ENCODE peak calls at places on chromosomes 12 and 14, in four cellular contexts. F is CD8-positive, alpha-beta memory T cell; C is activated CD4-positive, alpha-beta T cell treated with anti-CD3 and anti-CD28 coated beads for 48 hours; U is stomach. K is an unnamed sample.
A peak's percentile ranks its signal among the peaks of the same experiment; 100 is the strongest.

GRCh38 chr12:3336606-3337311 is 154.2 kb upstream of the PRMT8 start:
- DNase-seq in F (no peak), C (no peak), U (peak; percentile 34), K (peak; percentile 79)

GRCh38 chr12:64083285-64084210 is 138.5 kb downstream of the KICS2 start:
- DNase-seq in F (no peak), C (no peak), U (peak; percentile 87), K (peak; percentile 94)

GRCh38 chr12:15558915-15559528 is 230.2 kb downstream of the EPS8 start:
- DNase-seq in F (no peak), C (no peak), U (no peak), K (no peak)

GRCh38 chr12:68425998-68426397 is 93.8 kb upstream of the MDM1 start:
- DNase-seq in F (no peak), C (no peak), U (no peak), K (no peak)

GRCh38 chr12:28202374-28203130 is 12.3 kb downstream of the CCDC91 start:
- DNase-seq in F (no peak), C (no peak), U (peak; percentile 35), K (no peak)

GRCh38 chr12:109461049-109461845 is 15.9 kb downstream of the KCTD10 start:
- DNase-seq in F (no peak), C (no peak), U (no peak), K (no peak)

GRCh38 chr12:11804130-11804529 is 154.7 kb downstream of the ETV6 start:
- DNase-seq in F (no peak), C (no peak), U (no peak), K (no peak)

GRCh38 chr12:116059901-116060300 is 217.6 kb downstream of the MED13L start:
- DNase-seq in F (no peak), C (no peak), U (no peak), K (no peak)

GRCh38 chr14:90783344-90783743 is 32.9 kb downstream of the TTC7B start:
- DNase-seq in F (no peak), C (no peak), U (no peak), K (no peak)

GRCh38 chr14:105448706-105449111 is 25.9 kb upstream of the CRIP2 start:
- DNase-seq in F (peak; percentile 75), C (peak; percentile 72), U (peak; percentile 78), K (peak; percentile 88)

GRCh38 chr14:76812093-76812421 is 625 bp downstream of the ANGEL1 start:
- DNase-seq in F (no peak), C (no peak), U (no peak), K (no peak)

GRCh38 chr12:51323966-51324895 is at the start of gene BIN2:
- DNase-seq in F (peak; percentile 85), C (peak; percentile 76), U (peak; percentile 56), K (no peak)

GRCh38 chr12:6607751-6608591 is 792 bp upstream of the CHD4 start:
- DNase-seq in F (peak; percentile 82), C (peak; percentile 81), U (peak; percentile 74), K (peak; percentile 82)

GRCh38 chr14:71472281-71472960 is 459.8 kb upstream of the RGS6 start:
- DNase-seq in F (no peak), C (no peak), U (no peak), K (no peak)

GRCh38 chr14:39015964-39016577 is 87.0 kb downstream of the SEC23A start:
- DNase-seq in F (no peak), C (no peak), U (no peak), K (no peak)

GRCh38 chr14:88128811-88129210 is 123.9 kb downstream of the GPR65 start:
- DNase-seq in F (no peak), C (no peak), U (no peak), K (no peak)

GRCh38 chr12:20950248-20950647 is 139.7 kb downstream of the SLCO1B3 start:
- DNase-seq in F (no peak), C (no peak), U (no peak), K (no peak)

GRCh38 chr12:49287876-49288275 is 7.1 kb upstream of the PRPH start:
- DNase-seq in F (peak; percentile 23), C (no peak), U (no peak), K (peak; percentile 53)

GRCh38 chr14:100664841-100665425 is 61.8 kb upstream of the DLK1 start:
- DNase-seq in F (no peak), C (no peak), U (no peak), K (peak; percentile 74)

GRCh38 chr14:62099091-62099490 is 336.9 kb downstream of the SNAPC1 start:
- DNase-seq in F (no peak), C (no peak), U (no peak), K (no peak)

GRCh38 chr14:99774526-99775307 is 18.5 kb upstream of the EML1 start:
- DNase-seq in F (no peak), C (no peak), U (peak; percentile 36), K (peak; percentile 95)

GRCh38 chr12:113955109-113955970 is 10.8 kb downstream of the RBM19 start:
- DNase-seq in F (no peak), C (no peak), U (peak; percentile 30), K (no peak)

GRCh38 chr12:7079826-7080125 is 12.5 kb downstream of the C1R start:
- DNase-seq in F (no peak), C (no peak), U (no peak), K (no peak)

GRCh38 chr14:66482873-66483272 is 3.3 kb upstream of the CCDC196 start:
- DNase-seq in F (no peak), C (no peak), U (no peak), K (no peak)

GRCh38 chr12:53190108-53190729 is 9.5 kb upstream of the CSAD start:
- DNase-seq in F (peak; percentile 67), C (peak; percentile 64), U (peak; percentile 61), K (peak; percentile 86)

GRCh38 chr12:16323010-16323409 is 24.4 kb upstream of the MGST1 start:
- DNase-seq in F (no peak), C (no peak), U (no peak), K (no peak)

GRCh38 chr12:96445743-96446655 is 43.4 kb upstream of the CFAP54 start:
- DNase-seq in F (peak; percentile 79), C (peak; percentile 54), U (no peak), K (no peak)

GRCh38 chr12:8829128-8829524 is 6.7 kb downstream of the A2ML1 start:
- DNase-seq in F (no peak), C (no peak), U (no peak), K (no peak)

GRCh38 chr14:54256156-54256555 is 140.7 kb upstream of the CDKN3 start:
- DNase-seq in F (no peak), C (no peak), U (no peak), K (no peak)

GRCh38 chr14:91349481-91350074 is 68.0 kb downstream of the CCDC88C start:
- DNase-seq in F (peak; percentile 80), C (peak; percentile 78), U (no peak), K (no peak)

GRCh38 chr12:31280183-31280582 is 45.8 kb downstream of the SINHCAF start:
- DNase-seq in F (no peak), C (no peak), U (no peak), K (no peak)

K was measured in sigmoid colon.